ENCODE peak calls at places on chromosomes 1 and 21, in seven cellular contexts. C, K, G, S, D, N and E are unnamed samples.

GRCh38 chr1:18931731-18932130 is 24.7 kb downstream of the IFFO2 start:
- DNase-seq in C (no peak), K (no peak), G (no peak), S (no peak), D (no peak), N (no peak), E (no peak)

GRCh38 chr1:39981957-39982356 is 27.0 kb downstream of the MFSD2A start:
- DNase-seq in C (no peak), K (no peak), G (no peak), S (no peak), D (no peak), N (peak), E (no peak)

GRCh38 chr1:181142096-181143043 is 53.9 kb downstream of the IER5 start:
- DNase-seq in C (peak), K (no peak), G (peak), S (peak), D (no peak), N (peak), E (peak)

GRCh38 chr21:39712976-39713375 is 32.0 kb upstream of the IGSF5 start:
- DNase-seq in C (no peak), K (no peak), G (no peak), S (peak), D (no peak), N (no peak), E (no peak)

GRCh38 chr1:111988743-111989453 is 570 bp downstream of the KCND3 start:
- DNase-seq in C (no peak), K (no peak), G (no peak), S (no peak), D (no peak), N (no peak), E (no peak)

GRCh38 chr1:3587133-3587733 is 24.1 kb downstream of the MEGF6 start:
- DNase-seq in C (no peak), K (no peak), G (no peak), S (no peak), D (no peak), N (peak), E (no peak)

GRCh38 chr1:62103880-62104279 is 90.8 kb upstream of the L1TD1 start:
- DNase-seq in C (no peak), K (no peak), G (no peak), S (no peak), D (no peak), N (no peak), E (no peak)

GRCh38 chr1:192709544-192709943 is 73.6 kb downstream of the RGS13 start:
- DNase-seq in C (no peak), K (no peak), G (no peak), S (no peak), D (no peak), N (peak), E (no peak)

GRCh38 chr1:26598890-26599289 is 69.3 kb downstream of the RPS6KA1 start:
- DNase-seq in C (peak), K (no peak), G (no peak), S (no peak), D (no peak), N (no peak), E (no peak)

GRCh38 chr21:19402870-19403269 is 999.3 kb upstream of the TMPRSS15 start:
- DNase-seq in C (no peak), K (no peak), G (no peak), S (no peak), D (no peak), N (no peak), E (no peak)

GRCh38 chr1:179953974-179954493 is 576 bp upstream of the CEP350 start:
- DNase-seq in C (peak), K (no peak), G (no peak), S (peak), D (no peak), N (peak), E (peak)

GRCh38 chr1:119766374-119766794 is 2.3 kb downstream of the HMGCS2 start:
- DNase-seq in C (no peak), K (no peak), G (no peak), S (no peak), D (no peak), N (no peak), E (no peak)

GRCh38 chr1:246689409-246689997 is 34.7 kb upstream of the SCCPDH start:
- DNase-seq in C (peak), K (peak), G (peak), S (peak), D (peak), N (peak), E (peak)

GRCh38 chr1:52055066-52055853 is at the start of gene TXNDC12:
- DNase-seq in C (peak), K (peak), G (peak), S (peak), D (no peak), N (peak), E (peak)

GRCh38 chr1:3742439-3743298 is 9.6 kb upstream of the CCDC27 start:
- DNase-seq in C (no peak), K (no peak), G (no peak), S (no peak), D (no peak), N (peak), E (no peak)

GRCh38 chr1:181661569-181661968 is 178.3 kb downstream of the CACNA1E start:
- DNase-seq in C (no peak), K (no peak), G (no peak), S (no peak), D (no peak), N (no peak), E (no peak)

GRCh38 chr1:18989176-18989799 is 32.8 kb upstream of the IFFO2 start:
- DNase-seq in C (no peak), K (no peak), G (no peak), S (no peak), D (no peak), N (no peak), E (no peak)

GRCh38 chr1:231016966-231017365 is 23.1 kb downstream of the FAM89A start:
- DNase-seq in C (no peak), K (no peak), G (no peak), S (no peak), D (no peak), N (no peak), E (no peak)

GRCh38 chr1:61674221-61674620 is 50.7 kb downstream of the TM2D1 start:
- DNase-seq in C (no peak), K (no peak), G (no peak), S (no peak), D (no peak), N (no peak), E (no peak)

GRCh38 chr1:184210048-184210447 is 158.5 kb downstream of the TSEN15 start:
- DNase-seq in C (no peak), K (no peak), G (no peak), S (no peak), D (no peak), N (peak), E (no peak)

GRCh38 chr1:226064168-226064815 is 1.8 kb downstream of the H3-3A start:
- DNase-seq in C (peak), K (no peak), G (no peak), S (peak), D (no peak), N (peak), E (no peak)

GRCh38 chr1:172121071-172121717 is 279.9 kb downstream of the DNM3 start:
- DNase-seq in C (no peak), K (no peak), G (no peak), S (no peak), D (no peak), N (no peak), E (no peak)

GRCh38 chr1:212908971-212909370 is 41.4 kb upstream of the VASH2 start:
- DNase-seq in C (no peak), K (no peak), G (no peak), S (no peak), D (no peak), N (no peak), E (no peak)

GRCh38 chr1:201904579-201904978 is 15.9 kb downstream of the SHISA4 start:
- DNase-seq in C (no peak), K (peak), G (no peak), S (no peak), D (no peak), N (peak), E (no peak)

GRCh38 chr1:41240806-41241747 is 1.0 kb downstream of the SCMH1 start:
- DNase-seq in C (peak), K (no peak), G (peak), S (peak), D (peak), N (peak), E (no peak)

GRCh38 chr1:19981507-19982312 is 2.3 kb upstream of the PLA2G2A start:
- DNase-seq in C (no peak), K (no peak), G (no peak), S (no peak), D (no peak), N (no peak), E (no peak)

GRCh38 chr21:26469789-26470188 is 103.3 kb downstream of the CYYR1 start:
- DNase-seq in C (no peak), K (no peak), G (peak), S (no peak), D (no peak), N (peak), E (no peak)

GRCh38 chr21:45735259-45736000 is 91.9 kb downstream of the PCBP3 start:
- DNase-seq in C (no peak), K (no peak), G (no peak), S (no peak), D (no peak), N (no peak), E (no peak)